ENCODE peak calls at places on chromosomes 1 and 21, in ten cellular contexts. E is HCT116, K is keratinocyte, T is neuronal stem cell, I is colonic mucosa, B is endothelial cell of umbilical vein, L is kidney, F is GM23248, U is neural progenitor cell, Z is IMR-90. O is an unnamed sample.

GRCh38 chr21:38229260-38229877 is 27.4 kb upstream of the KCNJ15 start:
- DNase-seq in K (no peak), E (no peak), L (no peak), U (peak; percentile 3), F (no peak), T (peak; percentile 4), I (peak; percentile 16), Z (no peak), B (no peak), O (peak; percentile 43)

GRCh38 chr1:218377143-218377660 is 32.1 kb downstream of the TGFB2 start:
- DNase-seq in T (no peak), E (peak; percentile 76), L (no peak), I (no peak), K (peak; percentile 85), U (no peak), Z (peak; percentile 99), B (peak; percentile 88), F (peak; percentile 93), O (no peak)

GRCh38 chr1:24381256-24381655 is 32.3 kb downstream of the STPG1 start:
- DNase-seq in K (no peak), U (no peak), I (peak; percentile 61), E (no peak), T (no peak), Z (no peak), L (no peak), F (no peak), B (no peak), O (no peak)

GRCh38 chr1:13830616-13831280 is 130.8 kb downstream of the PRDM2 start:
- DNase-seq in L (no peak), Z (peak; percentile 7), U (no peak), T (no peak), K (no peak), I (peak; percentile 47), F (no peak), E (no peak), B (no peak), O (no peak)

GRCh38 chr1:205488074-205488723 is 16.3 kb upstream of the CDK18 start:
- DNase-seq in U (peak; percentile 89), K (no peak), L (no peak), Z (peak; percentile 59), E (peak; percentile 44), I (peak; percentile 66), F (peak; percentile 77), B (peak; percentile 47), T (peak; percentile 66), O (peak; percentile 84)

GRCh38 chr1:232962761-232963357 is 12.4 kb downstream of the NTPCR start:
- DNase-seq in B (peak; percentile 83), T (no peak), K (no peak), I (no peak), E (no peak), L (no peak), Z (peak; percentile 62), U (no peak), F (peak; percentile 28), O (no peak)

GRCh38 chr1:62437273-62437945 is 560 bp downstream of the USP1 start:
- DNase-seq in U (peak; percentile 61), E (no peak), K (no peak), L (peak; percentile 89), F (peak; percentile 54), Z (no peak), T (peak; percentile 18), B (no peak), I (peak; percentile 69), O (peak; percentile 65)

GRCh38 chr1:96416111-96416595 is 305.4 kb upstream of the PTBP2 start:
- DNase-seq in Z (peak; percentile 99), U (no peak), F (peak; percentile 97), K (peak; percentile 79), L (no peak), T (no peak), I (no peak), B (peak; percentile 93), E (no peak), O (no peak)

GRCh38 chr1:81160696-81161095 is 640.0 kb upstream of the ADGRL2 start:
- DNase-seq in L (no peak), F (no peak), K (no peak), Z (no peak), B (no peak), U (no peak), E (no peak), T (no peak), I (no peak), O (no peak)

GRCh38 chr1:155125511-155125945 is 2.1 kb upstream of the EFNA1 start:
- DNase-seq in K (peak; percentile 80), F (no peak), B (no peak), E (no peak), Z (no peak), L (peak; percentile 79), T (no peak), U (peak; percentile 46), I (no peak), O (no peak)

GRCh38 chr1:230745071-230745470 is 2.1 kb upstream of the CAPN9 start:
- DNase-seq in L (no peak), I (no peak), U (no peak), E (no peak), F (no peak), B (no peak), K (no peak), T (no peak), Z (no peak), O (no peak)

GRCh38 chr21:32789709-32790108 is 18.2 kb upstream of the PAXBP1 start:
- DNase-seq in T (no peak), L (no peak), B (no peak), U (no peak), K (no peak), Z (no peak), F (no peak), E (no peak), I (no peak), O (no peak)

GRCh38 chr1:175808573-175808972 is 65.2 kb upstream of the TNR start:
- DNase-seq in E (no peak), U (peak; percentile 53), I (no peak), T (no peak), B (no peak), Z (no peak), L (no peak), F (no peak), K (no peak), O (no peak)

GRCh38 chr1:231493421-231494185 is 34.9 kb upstream of the TSNAX start:
- DNase-seq in B (peak; percentile 62), K (no peak), U (no peak), Z (peak; percentile 45), L (no peak), E (no peak), I (no peak), F (peak; percentile 29), T (no peak), O (no peak)

DNA sequence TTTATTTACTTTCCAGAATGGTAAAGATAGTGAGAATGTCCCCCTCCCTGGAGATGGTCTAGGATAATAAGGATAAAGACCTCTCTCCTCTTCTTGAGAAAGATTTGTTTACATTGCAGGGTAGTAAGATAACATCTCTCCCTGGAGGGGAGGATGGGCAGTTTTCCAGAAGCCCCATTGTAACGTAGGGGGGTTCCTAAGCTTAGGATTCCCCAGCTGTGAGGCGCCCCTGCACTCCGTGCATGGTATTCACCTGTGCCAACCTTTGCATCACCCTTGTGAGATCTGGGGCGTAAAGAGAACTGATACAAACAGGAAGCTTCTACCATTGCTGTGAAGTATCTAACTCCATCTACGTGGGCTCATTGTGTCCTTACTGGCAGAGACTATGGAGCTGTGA is 148.7 kb upstream of the DNAH14 start:
- DNase-seq in U (no peak), K (no peak), I (no peak), L (no peak), B (no peak), F (no peak), T (no peak), Z (no peak), E (no peak), O (no peak)
- H3K4me1 ChIP-seq in U (peaks cover 12% of the 10 kb centered on the region), K (no peaks in the 10 kb centered on the region), I (no peaks in the 10 kb centered on the region), L (no peaks in the 10 kb centered on the region), B (no peaks in the 10 kb centered on the region), F (peaks cover 15% of the 10 kb centered on the region), T (no peaks in the 10 kb centered on the region), Z (peaks cover 1% of the 10 kb centered on the region), E (no peaks in the 10 kb centered on the region), O (no peaks in the 10 kb centered on the region)

GRCh38 chr1:12128120-12128519 is 38.7 kb upstream of the TNFRSF1B start:
- DNase-seq in E (no peak), B (no peak), U (no peak), F (no peak), K (no peak), T (no peak), L (peak; percentile 68), I (no peak), Z (no peak), O (no peak)

GRCh38 chr1:12129624-12130023 is 37.2 kb upstream of the TNFRSF1B start:
- DNase-seq in I (no peak), B (no peak), U (no peak), F (no peak), K (no peak), Z (no peak), T (no peak), E (no peak), L (no peak), O (no peak)

GRCh38 chr1:12132078-12132477 is 34.7 kb upstream of the TNFRSF1B start:
- DNase-seq in U (no peak), I (no peak), E (no peak), B (no peak), F (peak; percentile 93), T (no peak), L (peak; percentile 28), Z (peak; percentile 57), K (peak; percentile 38), O (no peak)

GRCh38 chr1:12127206-12127810 is 39.5 kb upstream of the TNFRSF1B start:
- DNase-seq in L (no peak), B (no peak), F (no peak), Z (no peak), E (no peak), U (no peak), K (no peak), T (no peak), I (no peak), O (no peak)

GRCh38 chr1:12130466-12131130 is 36.2 kb upstream of the TNFRSF1B start:
- DNase-seq in I (no peak), B (no peak), T (no peak), F (no peak), L (no peak), E (no peak), K (no peak), Z (no peak), U (no peak), O (no peak)
- H3K9ac ChIP-seq in I (no peak overlapping the region), B (no peak overlapping the region), T (no peak overlapping the region), F (no peak overlapping the region), L (no peak overlapping the region), E (no peak overlapping the region), K (no peak overlapping the region), Z (no peak overlapping the region), U (no peak overlapping the region), O (no peak overlapping the region)

GRCh38 chr1:21879928-21880618 is 57.0 kb downstream of the HSPG2 start:
- DNase-seq in K (no peak), B (no peak), Z (no peak), L (no peak), U (no peak), I (no peak), E (no peak), T (no peak), F (no peak), O (no peak)
- H3K36me3 ChIP-seq in K (peaks cover 36% of the 10 kb centered on the region), B (peaks cover 90% of the 10 kb centered on the region), Z (peaks cover 74% of the 10 kb centered on the region), L (peaks cover 10% of the 10 kb centered on the region), U (no peaks in the 10 kb centered on the region), I (peaks cover 8% of the 10 kb centered on the region), E (no peaks in the 10 kb centered on the region), T (peaks cover 54% of the 10 kb centered on the region), F (peaks cover 61% of the 10 kb centered on the region), O (no peaks in the 10 kb centered on the region)

DNA sequence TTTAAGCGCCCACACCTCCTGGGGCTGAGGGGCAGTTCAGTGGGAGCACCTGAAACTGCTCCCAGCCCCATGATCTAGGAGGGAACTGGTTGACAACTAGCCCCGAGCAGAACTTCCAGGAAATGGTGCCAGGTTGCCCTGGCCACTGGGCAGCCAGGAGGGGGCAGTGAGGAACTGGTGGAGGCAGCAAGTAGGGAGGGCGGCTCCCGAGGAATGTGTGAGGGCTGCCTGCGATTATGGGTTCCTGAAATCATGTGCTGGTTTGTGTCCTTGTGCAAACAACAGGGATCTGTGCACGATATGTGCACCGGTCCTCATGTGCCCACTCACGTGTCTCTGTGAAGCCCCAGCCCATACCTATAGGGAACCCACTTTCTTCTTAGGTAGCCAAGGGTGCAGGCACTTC is 9.9 kb downstream of the GPR3 start:
- DNase-seq in L (peak; percentile 92), I (peak; percentile 83), F (peak; percentile 86), K (no peak), B (peak; percentile 74), Z (peak; percentile 55), T (no peak), U (peak; percentile 59), E (no peak), O (no peak)
- H3K4me1 ChIP-seq in L (peaks cover 6% of the 10 kb centered on the region), I (no peaks in the 10 kb centered on the region), F (peaks cover 42% of the 10 kb centered on the region), K (peaks cover 42% of the 10 kb centered on the region), B (peaks cover 4% of the 10 kb centered on the region), Z (peaks cover 19% of the 10 kb centered on the region), T (peaks cover 61% of the 10 kb centered on the region), U (peaks cover 67% of the 10 kb centered on the region), E (no peaks in the 10 kb centered on the region), O (peaks cover 24% of the 10 kb centered on the region)

O was measured in Karpas-422.